ENCODE peak calls at places on chromosomes 7 and 10, in eight cellular contexts. Z is breast epithelium, W is transverse colon, P is suprapubic skin, A is HCT116, F is stomach, Y is GM12878, V is upper lobe of left lung. S is an unnamed sample.

GRCh38 chr10:100802196-100802595 is 56.8 kb downstream of the PAX2 start:
- DNase-seq in P (peak), W (no peak), Z (no peak), F (no peak), Y (no peak), V (no peak), A (no peak), S (no peak)

GRCh38 chr7:29980151-29980550 is 9.4 kb downstream of the SCRN1 start:
- DNase-seq in Z (no peak), P (no peak), F (no peak), V (no peak), Y (no peak), W (no peak), A (no peak), S (no peak)

GRCh38 chr7:132113536-132114409 is 462.5 kb downstream of the PLXNA4 start:
- DNase-seq in F (no peak), V (no peak), W (no peak), P (no peak), Z (no peak), Y (no peak), A (no peak), S (no peak)

GRCh38 chr7:5532520-5533335 is 109.1 kb upstream of the TNRC18 start:
- DNase-seq in V (peak), A (no peak), W (peak), F (peak), Y (peak), P (peak), Z (peak), S (peak)

GRCh38 chr10:7589748-7590147 is 77.0 kb downstream of the ITIH5 start:
- DNase-seq in A (no peak), P (no peak), V (no peak), W (no peak), Y (no peak), F (no peak), Z (no peak), S (no peak)

GRCh38 chr7:34821965-34822558 is 164.0 kb downstream of the NPSR1 start:
- DNase-seq in A (no peak), Y (no peak), W (no peak), V (no peak), F (no peak), Z (no peak), P (no peak), S (no peak)

GRCh38 chr7:152459724-152460251 is 24.0 kb upstream of the KMT2C start:
- DNase-seq in V (peak), Z (no peak), F (no peak), W (peak), P (no peak), Y (no peak), A (no peak), S (no peak)

GRCh38 chr10:11870461-11870780 is 47.3 kb downstream of the PROSER2 start:
- DNase-seq in F (no peak), V (no peak), Y (no peak), A (no peak), Z (no peak), P (no peak), W (no peak), S (peak)

GRCh38 chr7:112213735-112214134 is 7.2 kb downstream of the ZNF277 start:
- DNase-seq in V (no peak), A (no peak), P (no peak), F (no peak), W (no peak), Z (no peak), Y (no peak), S (no peak)

GRCh38 chr10:89042547-89042946 is 51.9 kb downstream of the FAS start:
- DNase-seq in V (peak), Z (no peak), W (no peak), Y (no peak), A (no peak), F (no peak), P (no peak), S (no peak)

GRCh38 chr10:103295391-103296044 is 18.6 kb downstream of the INA start:
- DNase-seq in A (no peak), F (no peak), W (no peak), Z (no peak), P (no peak), V (no peak), Y (no peak), S (no peak)

GRCh38 chr10:11011966-11012365 is 5.7 kb upstream of the CELF2 start:
- DNase-seq in Z (no peak), Y (no peak), A (no peak), V (no peak), P (no peak), W (no peak), F (no peak), S (no peak)

GRCh38 chr7:80781561-80781979 is 137.3 kb downstream of the SEMA3C start:
- DNase-seq in F (peak), Y (no peak), V (peak), P (no peak), Z (peak), A (peak), W (peak), S (peak)

GRCh38 chr7:2527505-2528464 is 8.2 kb downstream of the LFNG start:
- DNase-seq in V (peak), Z (no peak), A (no peak), P (no peak), Y (no peak), F (no peak), W (peak), S (no peak)

GRCh38 chr10:130771491-130771890 is 540.0 kb downstream of the TCERG1L start:
- DNase-seq in P (peak), Z (peak), W (no peak), F (no peak), V (no peak), Y (no peak), A (no peak), S (peak)

GRCh38 chr7:24049296-24049695 is 234.7 kb upstream of the NPY start:
- DNase-seq in V (no peak), W (no peak), P (no peak), A (no peak), F (no peak), Z (no peak), Y (no peak), S (no peak)

GRCh38 chr7:157037028-157037427 is 26.6 kb upstream of the MNX1 start:
- DNase-seq in W (no peak), A (no peak), Z (no peak), F (no peak), V (no peak), Y (no peak), P (peak), S (no peak)
- TF ChIP-seq CTCF in W (no peak), A (no peak), Z (no peak), F (no peak), V (no peak), Y (no peak), P (no peak), S (no peak)

DNA sequence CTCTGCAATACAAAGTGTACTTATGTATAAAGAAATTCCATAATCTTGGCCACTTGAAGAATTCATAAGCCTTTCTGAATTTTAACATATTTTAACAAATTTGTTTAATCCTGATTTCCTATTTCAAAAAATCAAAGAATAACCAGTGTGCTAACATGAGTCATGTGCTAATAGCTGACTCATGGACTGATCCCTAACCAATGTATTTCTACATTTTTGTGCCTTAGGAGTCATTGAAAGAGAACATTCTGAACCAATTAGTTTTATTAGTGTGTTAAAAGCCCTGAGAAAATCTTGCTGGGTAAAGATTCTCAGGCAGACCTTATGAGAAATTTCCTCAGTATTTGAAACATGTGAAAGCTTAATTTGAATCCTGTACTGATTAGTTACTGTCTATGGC is 73.1 kb upstream of the CCAR1 start:
- DNase-seq in F (no peak), Z (no peak), A (no peak), P (no peak), W (no peak), Y (no peak), V (no peak), S (no peak)
- TF ChIP-seq POLR2AphosphoS5 in F (no peak), Z (no peak), A (no peak), P (no peak), W (no peak), Y (no peak), V (no peak), S (peak)

GRCh38 chr7:39212881-39213280 is 235.2 kb downstream of the POU6F2 start:
- DNase-seq in Z (no peak), V (no peak), F (no peak), Y (no peak), A (no peak), P (no peak), W (no peak), S (no peak)
- TF ChIP-seq POLR2A in Z (no peak), V (no peak), F (no peak), Y (no peak), A (no peak), P (no peak), W (no peak), S (no peak)

GRCh38 chr10:29136401-29136800 is 152.5 kb upstream of the LYZL1 start:
- DNase-seq in W (no peak), Z (no peak), Y (no peak), A (no peak), F (no peak), V (no peak), P (no peak), S (no peak)

GRCh38 chr10:29141761-29142160 is 147.1 kb upstream of the LYZL1 start:
- DNase-seq in A (no peak), Z (no peak), F (peak), Y (no peak), P (no peak), W (no peak), V (no peak), S (no peak)

GRCh38 chr10:29140991-29141390 is 147.9 kb upstream of the LYZL1 start:
- DNase-seq in A (no peak), F (no peak), W (no peak), P (no peak), Y (no peak), V (no peak), Z (no peak), S (no peak)

GRCh38 chr10:29142516-29143314 is 146.2 kb upstream of the LYZL1 start:
- DNase-seq in Y (no peak), V (no peak), W (no peak), P (no peak), Z (no peak), F (no peak), A (no peak), S (no peak)

GRCh38 chr10:29140151-29140550 is 148.7 kb upstream of the LYZL1 start:
- DNase-seq in P (no peak), V (no peak), W (no peak), F (no peak), A (no peak), Y (no peak), Z (no peak), S (no peak)
- TF ChIP-seq CTCF in P (no peak), V (no peak), W (no peak), F (no peak), A (no peak), Y (no peak), Z (no peak), S (no peak)

GRCh38 chr10:27242951-27243551 is 2.5 kb upstream of the ACBD5 start:
- DNase-seq in V (peak), Z (peak), A (peak), P (no peak), F (peak), W (peak), Y (peak), S (no peak)
- TF ChIP-seq POLR2AphosphoS5 in V (peak), Z (peak), A (peak), P (no peak), F (peak), W (peak), Y (peak), S (peak)

GRCh38 chr10:132335189-132336063 is 3.4 kb downstream of the LRRC27 start:
- DNase-seq in Y (peak), V (peak), W (peak), A (no peak), F (no peak), P (no peak), Z (no peak), S (peak)
- TF ChIP-seq POLR2A in Y (no peak), V (peak), W (no peak), A (no peak), F (no peak), P (no peak), Z (no peak), S (no peak)

GRCh38 chr10:44517635-44518034 is 132.7 kb upstream of the CXCL12 start:
- DNase-seq in P (no peak), Y (no peak), Z (no peak), A (peak), F (no peak), W (no peak), V (no peak), S (no peak)
- TF ChIP-seq CTCF in P (no peak), Y (peak), Z (no peak), A (no peak), F (no peak), W (no peak), V (no peak), S (no peak)

GRCh38 chr7:48173983-48174382 is 2.7 kb downstream of the ABCA13 start:
- DNase-seq in V (no peak), F (no peak), A (no peak), Z (no peak), Y (no peak), P (no peak), W (no peak), S (no peak)
- TF ChIP-seq POLR2AphosphoS5 in V (no peak), F (no peak), A (no peak), Z (no peak), Y (no peak), P (no peak), W (no peak), S (no peak)

DNA sequence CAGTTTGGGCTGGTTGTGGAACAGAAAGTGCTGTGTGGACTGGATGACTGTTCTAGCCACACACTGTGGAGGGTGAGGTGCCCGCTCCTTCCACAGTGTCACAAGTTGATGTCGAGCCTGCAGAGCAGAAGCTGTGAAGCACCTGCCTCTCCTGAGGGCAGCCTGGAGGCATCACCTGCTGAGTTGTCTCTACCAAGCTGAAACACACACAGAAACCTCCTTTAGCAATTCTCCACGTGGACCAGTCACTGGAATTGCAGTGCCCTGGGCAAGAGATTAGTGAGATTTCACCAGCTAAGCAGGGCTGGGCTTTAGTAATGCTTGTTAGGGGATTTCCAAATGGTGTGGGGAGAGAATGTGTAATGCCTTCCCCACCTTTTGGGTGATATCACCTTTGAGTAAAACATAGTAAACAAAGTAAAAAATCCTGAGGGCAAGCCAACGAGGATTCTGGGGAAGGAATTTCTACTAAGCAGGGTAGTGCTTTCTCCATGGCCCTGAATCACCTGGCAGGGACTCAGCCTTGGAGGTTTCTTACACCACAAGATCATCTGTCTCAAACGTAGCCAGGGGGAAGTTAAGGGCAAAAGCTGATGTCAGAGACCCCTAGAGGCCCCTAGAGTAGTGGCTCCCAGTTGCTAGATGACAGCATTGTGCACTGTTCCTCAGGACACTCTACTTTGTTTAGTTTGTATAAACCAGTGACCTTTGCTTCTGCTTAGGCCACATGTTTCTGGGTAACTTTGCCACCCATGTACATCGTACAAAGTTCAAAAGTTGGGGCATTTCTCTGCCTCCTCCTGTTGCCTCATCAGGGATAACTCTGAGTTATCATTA is 233.1 kb upstream of the IGFBP3 start:
- DNase-seq in V (no peak), Z (no peak), F (no peak), P (no peak), Y (peak), W (no peak), A (no peak), S (no peak)
- TF ChIP-seq POLR2A in V (no peak), Z (no peak), F (no peak), P (no peak), Y (no peak), W (no peak), A (no peak), S (no peak)

GRCh38 chr10:6408799-6409198 is 171.3 kb downstream of the PRKCQ start:
- DNase-seq in A (no peak), Z (no peak), W (no peak), F (no peak), V (no peak), P (no peak), Y (no peak), S (no peak)
- TF ChIP-seq CTCF in A (no peak), Z (no peak), W (no peak), F (no peak), V (no peak), P (no peak), Y (no peak), S (no peak)